ENCODE peak calls at places on chromosomes 13 and 19, in four cellular contexts. U, V, R and F are unnamed samples.

GRCh38 chr19:35585844-35586243 is at the start of gene PMIS2:
- DNase-seq in U (peak), V (no peak), R (no peak), F (no peak)

GRCh38 chr19:45348367-45349125 is 8.0 kb downstream of the KLC3 start:
- DNase-seq in U (no peak), V (no peak), R (no peak), F (no peak)

GRCh38 chr13:52128714-52129700 is at the start of gene NEK5:
- DNase-seq in U (peak), V (no peak), R (peak), F (peak)

GRCh38 chr13:25738342-25738771 is 313.5 kb downstream of the SHISA2 start:
- DNase-seq in U (no peak), V (no peak), R (peak), F (no peak)

GRCh38 chr13:61908906-61909305 is 493.3 kb upstream of the PCDH20 start:
- DNase-seq in U (peak), V (no peak), R (no peak), F (no peak)

GRCh38 chr13:21837841-21838551 is 167.1 kb downstream of the FGF9 start:
- DNase-seq in U (no peak), V (no peak), R (peak), F (peak)

GRCh38 chr19:3784607-3785463 is 1.3 kb downstream of the MATK start:
- DNase-seq in U (peak), V (no peak), R (no peak), F (no peak)

GRCh38 chr19:50777830-50778303 is 7.6 kb downstream of the GPR32 start:
- DNase-seq in U (peak), V (no peak), R (peak), F (peak)

GRCh38 chr13:27170221-27170520 is 1.4 kb downstream of the USP12 start:
- DNase-seq in U (no peak), V (no peak), R (peak), F (peak)

GRCh38 chr19:53308339-53308811 is 25.2 kb upstream of the ZNF845 start:
- DNase-seq in U (peak), V (no peak), R (no peak), F (peak)

GRCh38 chr13:31946091-31946770 is 85.3 kb upstream of the FRY start:
- DNase-seq in U (no peak), V (no peak), R (peak), F (peak)

GRCh38 chr19:2478756-2479555 is 3.0 kb downstream of the GADD45B start:
- DNase-seq in U (peak), V (no peak), R (peak), F (peak)

GRCh38 chr13:36841411-36841810 is 22.4 kb downstream of the RFXAP start:
- DNase-seq in U (no peak), V (no peak), R (no peak), F (no peak)

GRCh38 chr19:44988896-44989563 is 12.2 kb upstream of the RELB start:
- DNase-seq in U (peak), V (no peak), R (peak), F (peak)

GRCh38 chr19:54875506-54875905 is 1.5 kb downstream of the FCAR start:
- DNase-seq in U (no peak), V (no peak), R (no peak), F (no peak)

GRCh38 chr13:100537486-100537885 is 51.1 kb downstream of the GGACT start:
- DNase-seq in U (peak), V (no peak), R (no peak), F (no peak)

GRCh38 chr19:7978196-7978825 is 27.1 kb downstream of the ELAVL1 start:
- DNase-seq in U (no peak), V (no peak), R (no peak), F (no peak)

GRCh38 chr13:43057653-43058317 is 34.4 kb downstream of the DNAJC15 start:
- DNase-seq in U (peak), V (no peak), R (no peak), F (peak)

GRCh38 chr13:68851026-68851425 is 1256.6 kb upstream of the ATXN8OS start:
- DNase-seq in U (no peak), V (no peak), R (no peak), F (no peak)

GRCh38 chr19:50663280-50663790 is 14.1 kb downstream of the C19orf81 start:
- DNase-seq in U (no peak), V (no peak), R (no peak), F (no peak)

GRCh38 chr19:56139847-56140582 is 1.1 kb upstream of the ZNF444 start:
- DNase-seq in U (no peak), V (no peak), R (no peak), F (peak)

GRCh38 chr19:23957660-23958281 is 43.1 kb downstream of the ZNF726 start:
- DNase-seq in U (no peak), V (no peak), R (peak), F (peak)

GRCh38 chr19:45187421-45188100 is 9.0 kb downstream of the BLOC1S3 start:
- DNase-seq in U (peak), V (no peak), R (no peak), F (no peak)

GRCh38 chr13:112779856-112780604 is 90.2 kb downstream of the ATP11A start:
- DNase-seq in U (no peak), V (no peak), R (peak), F (no peak)

DNA sequence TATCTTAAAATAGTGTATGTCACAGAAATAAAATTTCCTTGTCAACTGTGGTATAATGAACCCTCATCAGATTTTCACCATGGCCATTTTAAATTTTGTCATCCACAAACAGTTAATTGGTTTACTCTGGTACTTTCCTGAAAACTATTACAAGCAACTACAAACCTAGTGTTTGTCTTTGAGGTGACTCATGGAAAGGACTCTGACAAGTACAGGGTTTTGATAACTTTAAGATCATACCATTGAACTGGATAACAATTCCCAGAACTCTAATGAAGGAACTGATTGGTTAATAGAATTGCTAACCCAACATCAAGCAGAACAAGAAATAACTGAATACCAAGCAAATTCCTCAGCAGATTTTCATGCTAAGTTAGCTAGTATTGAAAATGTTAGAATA is 237.7 kb upstream of the IPO5 start:
- DNase-seq in U (no peak), V (no peak), R (no peak), F (no peak)
- H3K4me3 ChIP-seq in U (no peak), V (no peak), R (no peak), F (no peak)

GRCh38 chr19:17327654-17328516 is 6.8 kb downstream of the ANO8 start:
- DNase-seq in U (peak), V (no peak), R (no peak), F (peak)
- H3K4me3 ChIP-seq in U (peak), V (peak), R (no peak), F (peak)

DNA sequence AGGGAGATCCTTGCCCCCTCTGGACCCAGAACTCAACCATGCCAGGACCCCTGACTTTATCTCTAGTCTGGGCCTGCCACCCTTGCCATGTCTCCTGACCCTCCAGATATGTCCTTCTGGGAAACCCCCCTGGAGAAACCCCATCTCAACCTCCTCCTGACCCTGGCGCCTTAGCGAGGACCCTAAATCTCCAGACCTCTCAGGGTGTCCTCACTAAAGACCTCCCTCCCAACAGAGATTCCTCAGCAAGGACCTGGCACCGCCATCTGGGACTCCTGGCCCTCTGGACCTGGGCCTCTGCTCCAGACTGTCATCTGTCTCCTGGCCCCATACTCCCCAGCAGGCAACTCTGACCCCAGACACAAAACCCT is 1.3 kb downstream of the KCNK6 start:
- DNase-seq in U (no peak), V (no peak), R (no peak), F (no peak)
- H3K4me3 ChIP-seq in U (peak), V (peak), R (peak), F (peak)

GRCh38 chr19:731000-731399 is 19.9 kb upstream of the MISP start:
- DNase-seq in U (no peak), V (no peak), R (no peak), F (no peak)
- H3K4me3 ChIP-seq in U (no peak), V (no peak), R (no peak), F (no peak)